ENCODE peak calls at places on chromosomes 11 and 22, in four cellular contexts. One of them, this sample, is unnamed.

GRCh38 chr11:117759305-117759704 is 37.7 kb downstream of the DSCAML1 start:
- DNase-seq in K562: no peak
- DNase-seq in HepG2: no peak
- DNase-seq in HCT116: no peak
- DNase-seq in this sample: no peak

GRCh38 chr11:67450796-67451657 is 1.5 kb downstream of the GPR152 start:
- DNase-seq in HepG2: no peak
- DNase-seq in K562: no peak
- DNase-seq in HCT116: no peak
- DNase-seq in this sample: no peak

GRCh38 chr11:65776710-65777141 is 4.0 kb downstream of the AP5B1 start:
- DNase-seq in HCT116: no peak
- DNase-seq in K562: no peak
- DNase-seq in HepG2: no peak
- DNase-seq in this sample: no peak

GRCh38 chr11:94895451-94895850 is 77.9 kb downstream of the CWC15 start:
- DNase-seq in K562: peak; percentile 1
- DNase-seq in HCT116: no peak
- DNase-seq in HepG2: no peak
- DNase-seq in this sample: no peak

GRCh38 chr11:120096756-120097191 is 41.1 kb downstream of the TRIM29 start:
- DNase-seq in K562: peak; percentile 38
- DNase-seq in HepG2: no peak
- DNase-seq in HCT116: no peak
- DNase-seq in this sample: no peak

GRCh38 chr22:33328789-33329296 is 270.7 kb upstream of the SYN3 start:
- DNase-seq in HepG2: peak; percentile 55
- DNase-seq in K562: no peak
- DNase-seq in HCT116: no peak
- DNase-seq in this sample: no peak

GRCh38 chr22:42297778-42298177 is 27.3 kb upstream of the TCF20 start:
- DNase-seq in HepG2: peak; percentile 16
- DNase-seq in HCT116: no peak
- DNase-seq in K562: no peak
- DNase-seq in this sample: no peak

GRCh38 chr11:1153951-1154487 is 3.7 kb upstream of the MUC5AC start:
- DNase-seq in HepG2: peak; percentile 61
- DNase-seq in HCT116: peak; percentile 63
- DNase-seq in K562: peak; percentile 51
- DNase-seq in this sample: peak; percentile 96

GRCh38 chr22:22935546-22936157 is 48.0 kb downstream of the IGLL5 start:
- DNase-seq in K562: peak; percentile 56
- DNase-seq in HCT116: no peak
- DNase-seq in HepG2: no peak
- DNase-seq in this sample: no peak

GRCh38 chr11:65430406-65431217 is 8.0 kb downstream of the NEAT1 start:
- DNase-seq in K562: no peak
- DNase-seq in HepG2: no peak
- DNase-seq in HCT116: no peak
- DNase-seq in this sample: no peak

GRCh38 chr22:49492756-49493251 is 334.9 kb downstream of the BRD1 start:
- DNase-seq in HepG2: no peak
- DNase-seq in HCT116: no peak
- DNase-seq in K562: no peak
- DNase-seq in this sample: no peak

GRCh38 chr11:117220999-117221774 is 10.7 kb downstream of the PCSK7 start:
- DNase-seq in HepG2: no peak
- DNase-seq in K562: no peak
- DNase-seq in HCT116: no peak
- DNase-seq in this sample: no peak

GRCh38 chr22:32354360-32355351 is 3.0 kb upstream of the RFPL3 start:
- DNase-seq in HCT116: peak; percentile 49
- DNase-seq in HepG2: no peak
- DNase-seq in K562: no peak
- DNase-seq in this sample: no peak

GRCh38 chr11:111911563-111912401 is at the start of gene CRYAB:
- DNase-seq in K562: peak; percentile 33
- DNase-seq in HCT116: no peak
- DNase-seq in HepG2: peak; percentile 32
- DNase-seq in this sample: no peak

GRCh38 chr11:35303596-35304392 is 115.6 kb downstream of the SLC1A2 start:
- DNase-seq in HCT116: no peak
- DNase-seq in K562: no peak
- DNase-seq in HepG2: peak; percentile 52
- DNase-seq in this sample: no peak

GRCh38 chr11:77090373-77091111 is 12.1 kb upstream of the OMP start:
- DNase-seq in HCT116: no peak
- DNase-seq in HepG2: no peak
- DNase-seq in K562: no peak
- DNase-seq in this sample: no peak

GRCh38 chr22:31350410-31350863 is 4.3 kb upstream of the PATZ1 start:
- DNase-seq in K562: peak; percentile 23
- DNase-seq in HepG2: peak; percentile 90
- DNase-seq in HCT116: no peak
- DNase-seq in this sample: no peak

GRCh38 chr11:66123902-66124301 is 53.8 kb downstream of the PACS1 start:
- DNase-seq in HCT116: no peak
- DNase-seq in K562: no peak
- DNase-seq in HepG2: no peak
- DNase-seq in this sample: no peak

GRCh38 chr11:119774180-119774763 is 45.3 kb upstream of the NECTIN1 start:
- DNase-seq in HCT116: no peak
- DNase-seq in HepG2: peak; percentile 16
- DNase-seq in K562: no peak
- DNase-seq in this sample: no peak

GRCh38 chr11:45654242-45654641 is 11.2 kb downstream of the CHST1 start:
- DNase-seq in K562: no peak
- DNase-seq in HCT116: no peak
- DNase-seq in HepG2: no peak
- DNase-seq in this sample: no peak

GRCh38 chr11:1206391-1207271 is 16.2 kb upstream of the MUC5B start:
- DNase-seq in HCT116: no peak
- DNase-seq in HepG2: no peak
- DNase-seq in K562: no peak
- DNase-seq in this sample: no peak

GRCh38 chr22:41512421-41513194 is 31.7 kb downstream of the POLR3H start:
- DNase-seq in HCT116: peak; percentile 40
- DNase-seq in HepG2: peak; percentile 29
- DNase-seq in K562: peak; percentile 83
- DNase-seq in this sample: no peak

GRCh38 chr11:76825726-76826396 is 34.9 kb upstream of the ACER3 start:
- DNase-seq in HCT116: no peak
- DNase-seq in K562: no peak
- DNase-seq in HepG2: no peak
- DNase-seq in this sample: no peak

GRCh38 chr11:73401217-73401923 is 25.2 kb downstream of the RELT start:
- DNase-seq in K562: no peak
- DNase-seq in HepG2: no peak
- DNase-seq in HCT116: no peak
- DNase-seq in this sample: no peak

GRCh38 chr11:59801160-59801706 is 9.3 kb downstream of the MRPL16 start:
- DNase-seq in HepG2: no peak
- DNase-seq in HCT116: no peak
- DNase-seq in K562: no peak
- DNase-seq in this sample: no peak

GRCh38 chr22:20013382-20013871 is 3.2 kb downstream of the ARVCF start:
- DNase-seq in HepG2: peak; percentile 45
- DNase-seq in K562: peak; percentile 87
- DNase-seq in HCT116: no peak
- DNase-seq in this sample: no peak

GRCh38 chr22:39622881-39623367 is 52.4 kb downstream of the CACNA1I start:
- DNase-seq in HCT116: peak; percentile 40
- DNase-seq in K562: peak; percentile 55
- DNase-seq in HepG2: peak; percentile 16
- DNase-seq in this sample: no peak

GRCh38 chr22:39954584-39955055 is 5.6 kb upstream of the TMA7B start:
- DNase-seq in HepG2: peak; percentile 46
- DNase-seq in HCT116: no peak
- DNase-seq in K562: no peak
- DNase-seq in this sample: no peak

GRCh38 chr11:120079750-120080610 is 57.9 kb downstream of the TRIM29 start:
- DNase-seq in HCT116: no peak
- DNase-seq in HepG2: peak; percentile 34
- DNase-seq in K562: peak; percentile 58
- DNase-seq in this sample: no peak

GRCh38 chr22:32518351-32518750 is 43.7 kb downstream of the FBXO7 start:
- DNase-seq in HCT116: no peak
- DNase-seq in K562: no peak
- DNase-seq in HepG2: no peak
- DNase-seq in this sample: no peak

DNA sequence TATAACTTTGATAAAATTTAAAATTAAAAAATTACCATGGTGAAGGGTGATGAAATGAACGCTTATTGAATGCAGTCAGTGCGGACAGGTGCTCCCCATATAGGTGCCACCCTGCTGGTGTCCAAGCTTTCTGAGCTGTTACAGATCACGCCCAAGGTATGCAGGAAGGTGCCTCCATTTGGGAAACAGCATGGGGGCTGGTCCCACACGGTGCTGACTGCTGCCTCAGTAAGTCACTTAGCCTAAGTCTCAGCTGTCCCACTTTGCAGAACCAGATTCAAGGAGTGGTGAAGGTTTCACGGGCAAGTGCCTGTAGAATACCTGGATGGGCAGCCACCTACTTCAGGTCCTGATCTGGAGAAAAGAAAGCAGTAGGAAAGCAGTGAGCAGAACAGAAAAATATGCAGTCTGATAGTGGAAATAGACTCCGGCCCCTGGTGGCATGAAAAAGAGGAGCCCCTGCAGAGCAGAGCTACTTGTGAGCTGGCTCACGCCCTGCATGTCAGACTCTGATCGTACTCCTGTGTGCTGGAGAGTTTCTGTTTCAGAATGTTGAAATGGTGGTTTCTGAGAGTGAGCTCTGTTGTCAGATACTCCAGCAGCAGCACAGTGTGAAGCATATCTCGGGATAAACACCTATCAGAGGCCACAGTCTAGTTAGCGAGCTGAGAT is 33.2 kb downstream of the ADORA2A start:
- DNase-seq in HepG2: peak; percentile 28
- DNase-seq in K562: no peak
- DNase-seq in HCT116: no peak
- DNase-seq in this sample: no peak
- TF ChIP-seq TCF7L2 in HepG2: no peak
- TF ChIP-seq TCF7L2 in K562: no peak
- TF ChIP-seq TCF7L2 in HCT116: no peak
- TF ChIP-seq TCF7L2 in this sample: no peak

DNA sequence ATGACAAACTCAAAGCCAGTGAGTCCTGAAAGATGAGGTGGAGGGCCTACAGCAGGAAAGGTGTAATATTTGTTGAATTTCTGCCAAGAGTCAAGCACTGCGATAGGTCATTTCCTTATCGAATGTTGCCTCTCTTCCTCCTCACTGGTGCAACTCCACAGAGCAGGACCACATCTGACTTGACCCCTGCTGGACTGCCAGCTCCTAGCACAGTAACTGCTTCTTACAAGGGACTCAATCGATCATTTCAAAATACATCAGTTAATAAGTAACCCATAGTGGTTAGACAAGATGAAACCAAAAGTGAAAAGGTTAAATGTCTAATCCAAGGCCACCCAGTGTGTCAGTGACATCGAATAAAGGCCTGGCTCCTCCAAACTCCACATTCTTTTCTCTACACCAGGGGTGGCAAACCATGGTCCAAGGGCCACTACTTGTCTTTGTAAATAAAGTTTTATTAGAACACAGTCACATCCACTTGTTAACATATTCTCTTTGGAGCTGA is 98.5 kb upstream of the CSNK2A3 start:
- DNase-seq in HCT116: peak; percentile 46
- DNase-seq in HepG2: peak; percentile 82
- DNase-seq in K562: peak; percentile 28
- DNase-seq in this sample: no peak
- TF ChIP-seq TCF7L2 in HCT116: no peak
- TF ChIP-seq TCF7L2 in HepG2: no peak
- TF ChIP-seq TCF7L2 in K562: no peak
- TF ChIP-seq TCF7L2 in this sample: no peak

DNA sequence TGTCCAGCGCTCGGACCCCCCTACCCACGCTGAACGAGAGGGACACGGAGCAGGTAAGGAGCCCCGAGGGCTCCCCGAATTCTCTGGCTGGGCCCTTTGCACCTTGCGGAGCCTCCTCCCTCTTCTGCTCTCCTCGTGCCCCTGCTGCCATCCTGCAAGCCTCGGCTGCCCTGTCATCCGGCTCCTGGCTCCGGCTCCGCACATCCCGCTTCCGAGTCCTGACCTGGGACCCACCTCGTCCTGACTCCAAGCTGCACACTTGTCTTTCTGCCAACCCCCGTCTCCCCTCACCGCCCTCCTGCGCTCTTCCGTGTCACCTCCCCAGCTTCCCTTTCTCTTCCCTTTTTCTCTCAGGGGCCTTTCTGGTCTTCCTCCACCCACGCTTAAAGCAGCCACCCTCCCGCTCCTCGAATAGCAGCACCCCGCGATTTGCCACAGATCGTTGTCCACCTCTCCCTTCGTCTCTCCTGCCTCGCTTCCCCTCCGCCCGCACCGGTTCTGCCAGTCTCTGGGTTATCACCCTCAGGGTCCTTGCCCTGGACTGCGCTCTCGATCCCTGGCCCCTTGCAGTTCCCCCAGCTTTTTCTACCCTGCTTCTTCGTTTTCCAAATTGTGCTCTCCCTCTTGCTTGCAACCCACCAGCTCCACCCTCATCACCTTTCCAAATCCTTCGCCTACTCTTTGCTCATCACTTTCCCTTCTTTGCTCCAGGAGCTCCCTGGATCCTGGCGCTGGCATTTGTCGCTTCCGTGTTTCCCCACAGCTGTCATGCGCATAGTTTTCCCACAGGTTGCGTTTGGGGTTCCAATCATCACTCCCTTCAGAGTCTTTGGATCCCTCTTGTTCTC is 822 bp downstream of the MARK2 start:
- DNase-seq in HCT116: no peak
- DNase-seq in K562: peak; percentile 45
- DNase-seq in HepG2: no peak
- DNase-seq in this sample: no peak
- TF ChIP-seq TCF7L2 in HCT116: no peak
- TF ChIP-seq TCF7L2 in K562: no peak
- TF ChIP-seq TCF7L2 in HepG2: no peak
- TF ChIP-seq TCF7L2 in this sample: no peak

DNA sequence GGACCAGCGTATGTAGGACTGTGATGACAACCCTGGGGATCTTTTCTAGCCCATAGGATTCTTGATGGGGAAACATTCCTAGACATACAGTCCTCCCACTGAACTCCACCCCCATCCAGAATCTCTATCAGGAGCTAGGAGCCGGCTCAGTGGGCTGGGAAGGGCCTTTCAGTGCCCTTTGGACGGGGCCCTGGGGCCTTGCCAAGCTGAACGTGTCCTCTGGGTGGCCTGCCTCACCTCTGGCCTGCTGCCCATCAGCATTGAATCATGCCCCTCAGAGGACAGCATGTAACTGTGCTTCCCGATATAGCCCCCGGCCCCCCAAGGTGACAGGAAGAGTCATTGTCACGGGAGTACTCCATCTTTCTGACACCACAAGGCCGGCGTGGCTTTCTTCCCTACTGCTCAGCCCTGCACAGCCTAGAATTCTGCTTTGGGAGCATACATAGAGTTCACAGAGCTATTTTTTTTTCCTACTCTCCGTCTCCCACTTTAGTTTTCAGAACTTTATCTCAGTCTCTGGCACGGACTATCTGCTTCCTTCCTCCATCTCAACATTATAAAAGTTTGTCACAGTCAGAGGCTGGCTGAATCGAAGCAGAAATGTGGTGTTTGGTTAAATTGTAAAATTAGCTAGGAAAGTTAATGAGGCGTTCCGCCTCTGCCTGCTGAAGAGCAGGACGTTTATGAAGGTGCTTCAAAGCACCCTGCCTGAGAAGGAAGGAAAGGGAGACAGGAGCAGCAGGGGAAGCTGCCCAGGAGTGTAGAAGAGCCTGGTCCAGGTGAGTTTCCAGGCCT is 111.9 kb downstream of the ZBTB16 start:
- DNase-seq in HepG2: peak; percentile 10
- DNase-seq in HCT116: no peak
- DNase-seq in K562: no peak
- DNase-seq in this sample: no peak
- TF ChIP-seq TCF7L2 in HepG2: no peak
- TF ChIP-seq TCF7L2 in HCT116: no peak
- TF ChIP-seq TCF7L2 in K562: no peak
- TF ChIP-seq TCF7L2 in this sample: no peak

This sample was measured in Panc1.